ENCODE peak calls at places on chromosomes 5 and 9, in four cellular contexts. O, R, B and S are unnamed samples.

GRCh38 chr5:148343049-148343413 is 7.7 kb downstream of the SPINK9 start:
- DNase-seq in R (no peak), B (no peak), O (no peak), S (no peak)

GRCh38 chr5:143140492-143141231 is 262.8 kb downstream of the NR3C1 start:
- DNase-seq in R (peak), B (no peak), O (no peak), S (no peak)

GRCh38 chr9:128108784-128109709 is 18.5 kb downstream of the PTGES2 start:
- DNase-seq in O (no peak), B (no peak), R (no peak), S (no peak)

GRCh38 chr5:13133951-13134350 is 810.5 kb downstream of the DNAH5 start:
- DNase-seq in B (no peak), R (peak), O (no peak), S (no peak)

GRCh38 chr9:91417602-91418218 is 5.9 kb downstream of the NFIL3 start:
- DNase-seq in B (no peak), O (no peak), R (no peak), S (no peak)

GRCh38 chr9:112868956-112869594 is 21.6 kb downstream of the SLC46A2 start:
- DNase-seq in B (no peak), R (no peak), O (no peak), S (no peak)

GRCh38 chr5:98341711-98342042 is 431.8 kb upstream of the RGMB start:
- DNase-seq in R (no peak), O (no peak), B (no peak), S (no peak)

GRCh38 chr9:77897292-77897691 is 134.3 kb downstream of the GNAQ start:
- DNase-seq in B (no peak), R (peak), O (no peak), S (no peak)